ENCODE peak calls at places on chromosomes 5 and 9, in seven cellular contexts. P is HepG2, W is ovary, O is tibial nerve, Y is transverse colon, S is SK-N-SH, I is stomach. N is an unnamed sample.

GRCh38 chr9:121815556-121816448 is 164.4 kb downstream of the DAB2IP start:
- DNase-seq in O (no peak), I (no peak), W (no peak), Y (no peak), S (no peak), P (no peak), N (no peak)

GRCh38 chr9:13142776-13143175 is 136.7 kb downstream of the MPDZ start:
- DNase-seq in P (no peak), W (no peak), I (no peak), Y (no peak), S (no peak), O (no peak), N (no peak)

GRCh38 chr5:124420952-124421351 is 325.5 kb downstream of the ZNF608 start:
- DNase-seq in P (no peak), O (no peak), S (no peak), I (no peak), Y (no peak), W (no peak), N (no peak)

GRCh38 chr9:112793213-112793810 is 42.8 kb downstream of the SNX30 start:
- DNase-seq in S (peak; percentile 59), O (peak; percentile 17), W (peak; percentile 26), Y (peak; percentile 80), P (peak; percentile 57), I (peak; percentile 61), N (peak; percentile 81)

GRCh38 chr5:37272564-37272963 is 23.4 kb upstream of the CPLANE1 start:
- DNase-seq in O (no peak), P (no peak), Y (peak; percentile 30), I (peak; percentile 59), S (no peak), W (no peak), N (no peak)

GRCh38 chr9:124695280-124695890 is 75.7 kb downstream of the NR6A1 start:
- DNase-seq in P (no peak), O (no peak), I (no peak), W (no peak), S (no peak), Y (no peak), N (no peak)

GRCh38 chr5:59829922-59830321 is 63.6 kb downstream of the PDE4D start:
- DNase-seq in Y (no peak), P (no peak), W (no peak), S (no peak), O (no peak), I (no peak), N (no peak)

GRCh38 chr5:126864042-126864688 is 87.2 kb downstream of the LMNB1 start:
- DNase-seq in Y (no peak), S (peak; percentile 39), W (no peak), I (no peak), O (no peak), P (no peak), N (no peak)

GRCh38 chr5:143019157-143019556 is 249.0 kb downstream of the ARHGAP26 start:
- DNase-seq in S (no peak), I (no peak), Y (no peak), O (no peak), P (no peak), W (no peak), N (no peak)
- TF ChIP-seq EP300 in S (no peak), I (no peak), Y (no peak), O (no peak), P (no peak), W (no peak), N (no peak)

GRCh38 chr9:130768265-130768664 is 66.8 kb upstream of the ABL1 start:
- DNase-seq in W (no peak), O (no peak), P (peak; percentile 70), S (no peak), Y (peak; percentile 60), I (no peak), N (no peak)
- H3K4me3 ChIP-seq in W (no peak overlapping the region), O (no peak overlapping the region), P (peak overlapping the region; percentile 61), S (no peak overlapping the region), Y (peak overlapping the region; percentile 4), I (no peak overlapping the region), N (no peak overlapping the region)

DNA sequence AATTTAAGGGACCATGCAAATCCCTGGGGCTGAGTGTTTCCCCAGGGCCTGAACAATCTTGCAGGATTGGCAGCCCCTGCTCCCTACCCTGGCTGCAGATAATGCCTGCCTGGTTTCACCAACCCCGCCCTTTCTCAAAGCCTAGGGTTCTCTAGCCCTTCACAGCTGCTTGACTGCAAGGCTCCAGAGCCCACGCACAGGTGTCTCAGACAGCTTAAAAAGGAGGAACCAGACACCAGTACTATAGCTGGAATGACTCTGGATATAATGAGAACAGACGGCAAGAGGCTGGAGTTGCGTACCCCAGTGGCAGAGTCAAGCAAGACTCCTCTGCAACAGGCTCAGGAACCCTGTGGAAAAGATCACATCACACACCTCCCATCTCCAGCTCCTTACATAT is 25.2 kb upstream of the TNIP1 start:
- DNase-seq in O (no peak), Y (no peak), P (no peak), I (no peak), W (no peak), S (no peak), N (no peak)
- H3K36me3 ChIP-seq in O (no peaks in the 10 kb centered on the region), Y (no peaks in the 10 kb centered on the region), P (peaks cover 12% of the 10 kb centered on the region), I (peaks cover 31% of the 10 kb centered on the region), W (no peaks in the 10 kb centered on the region), S (peaks cover 23% of the 10 kb centered on the region), N (peaks cover 55% of the 10 kb centered on the region)

GRCh38 chr9:119726035-119726434 is 356.8 kb upstream of the BRINP1 start:
- DNase-seq in W (no peak), S (no peak), O (no peak), P (no peak), Y (no peak), I (no peak), N (no peak)

DNA sequence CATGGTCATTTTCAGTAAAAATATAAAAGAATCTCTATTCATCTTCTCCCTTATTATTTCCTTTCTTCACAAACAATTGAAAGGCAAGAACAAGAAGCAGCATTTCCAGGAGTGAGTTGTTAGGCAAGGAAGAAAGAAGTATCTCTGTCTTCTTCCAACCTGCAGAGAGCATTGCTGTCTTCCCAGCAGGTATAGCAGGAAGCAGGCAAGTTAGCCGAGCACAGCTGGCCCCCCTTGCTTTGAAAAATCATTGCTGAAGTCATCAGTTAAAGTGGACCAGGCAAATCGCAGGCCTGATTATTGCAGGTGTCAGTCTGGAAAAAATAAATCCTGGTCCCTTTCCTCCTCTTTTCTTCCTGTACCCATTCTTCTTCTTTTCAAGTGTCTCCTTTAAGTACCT is 353.1 kb upstream of the BRINP1 start:
- DNase-seq in P (no peak), O (no peak), S (no peak), W (no peak), I (no peak), Y (no peak), N (no peak)
- TF ChIP-seq EP300 in P (no peak), O (no peak), S (no peak), W (no peak), I (no peak), Y (no peak), N (no peak)

DNA sequence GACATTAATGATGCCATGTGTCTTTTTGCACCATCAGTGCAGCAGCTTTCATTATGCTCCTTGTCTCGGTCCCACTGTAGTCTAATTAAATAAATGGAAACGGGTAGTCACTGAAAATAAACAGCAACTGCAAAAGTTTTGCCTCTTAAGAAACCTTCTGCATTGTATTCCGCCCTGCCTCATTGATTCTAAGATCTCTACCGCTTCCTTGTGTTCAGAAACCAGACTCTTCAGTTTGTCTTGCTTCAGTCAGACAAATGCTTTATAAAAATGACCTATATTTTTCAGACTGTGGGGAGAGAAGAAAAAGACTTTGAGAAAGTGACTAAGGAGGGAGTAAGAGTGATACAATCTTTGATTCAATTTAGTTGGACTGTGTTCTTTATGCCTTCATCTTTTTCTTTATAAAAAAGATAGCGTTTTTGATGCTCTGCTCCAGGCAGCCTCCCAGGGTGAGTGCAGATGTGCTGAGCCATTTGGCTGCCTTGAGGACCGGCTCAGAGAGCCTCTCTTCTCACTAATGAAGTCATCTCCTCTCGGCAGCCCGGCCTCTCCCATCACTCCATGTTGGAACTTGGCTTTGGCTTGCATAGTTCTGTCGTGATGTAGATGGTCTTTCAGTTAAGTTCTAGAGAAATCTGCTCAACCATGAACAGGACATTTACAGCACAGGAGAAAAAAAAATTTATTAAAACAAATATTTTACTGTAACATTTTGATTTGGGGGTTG is 4.1 kb upstream of the VCAN start:
- DNase-seq in O (no peak), I (no peak), Y (no peak), P (no peak), W (no peak), S (no peak), N (peak; percentile 65)
- H3K4me3 ChIP-seq in O (no peak overlapping the region), I (no peak overlapping the region), Y (no peak overlapping the region), P (no peak overlapping the region), W (no peak overlapping the region), S (no peak overlapping the region), N (no peak overlapping the region)

GRCh38 chr5:169591636-169592035 is 8.1 kb downstream of the SPDL1 start:
- DNase-seq in Y (no peak), S (no peak), O (no peak), I (no peak), P (no peak), W (no peak), N (no peak)
- H3K36me3 ChIP-seq in Y (no peaks in the 10 kb centered on the region), S (peaks cover 89% of the 10 kb centered on the region), O (no peaks in the 10 kb centered on the region), I (no peaks in the 10 kb centered on the region), P (peaks cover 4% of the 10 kb centered on the region), W (no peaks in the 10 kb centered on the region), N (peaks cover 16% of the 10 kb centered on the region)

GRCh38 chr9:129036241-129036922 is at the start of gene MIGA2:
- DNase-seq in O (peak; percentile 95), S (peak; percentile 98), I (peak; percentile 98), W (peak; percentile 98), Y (peak; percentile 98), P (peak; percentile 98), N (peak; percentile 99)
- TF ChIP-seq EP300 in O (peak; percentile 89), S (no peak), I (no peak), W (no peak), Y (no peak), P (no peak), N (no peak)

GRCh38 chr5:93281980-93282772 is 298.8 kb downstream of the NR2F1-AS1 start:
- DNase-seq in Y (no peak), I (no peak), O (peak; percentile 34), W (no peak), S (peak; percentile 38), P (no peak), N (no peak)

GRCh38 chr5:93279292-93279974 is 301.6 kb downstream of the NR2F1-AS1 start:
- DNase-seq in W (no peak), I (no peak), O (no peak), P (no peak), Y (no peak), S (peak; percentile 71), N (no peak)

GRCh38 chr5:93280518-93280917 is 300.5 kb downstream of the NR2F1-AS1 start:
- DNase-seq in O (no peak), P (peak; percentile 24), S (no peak), I (no peak), Y (no peak), W (no peak), N (no peak)

GRCh38 chr5:93277001-93277400 is 304.0 kb downstream of the NR2F1-AS1 start:
- DNase-seq in I (no peak), W (no peak), Y (no peak), S (no peak), O (no peak), P (no peak), N (no peak)

GRCh38 chr5:93278876-93279275 is 302.1 kb downstream of the NR2F1-AS1 start:
- DNase-seq in P (no peak), W (no peak), I (no peak), S (no peak), O (no peak), Y (no peak), N (no peak)
- H3K4me3 ChIP-seq in P (no peak overlapping the region), W (no peak overlapping the region), I (no peak overlapping the region), S (no peak overlapping the region), O (no peak overlapping the region), Y (no peak overlapping the region), N (no peak overlapping the region)

GRCh38 chr9:99235069-99235468 is 13.0 kb downstream of the SEC61B start:
- DNase-seq in P (no peak), Y (no peak), I (no peak), W (no peak), S (no peak), O (no peak), N (no peak)
- H3K36me3 ChIP-seq in P (peaks cover 2% of the 10 kb centered on the region), Y (no peaks in the 10 kb centered on the region), I (peaks cover 27% of the 10 kb centered on the region), W (no peaks in the 10 kb centered on the region), S (peaks cover 20% of the 10 kb centered on the region), O (no peaks in the 10 kb centered on the region), N (peaks cover 17% of the 10 kb centered on the region)

N was measured in sigmoid colon.